ENCODE peak calls at places on chromosomes 6 and 20, in four cellular contexts. C, Z, M and X are unnamed samples. For H3K4me1, the result is how much of the 10 kb centered on the place peaks cover.

GRCh38 chr20:35820715-35821114 is 48.9 kb downstream of the PHF20 start:
- DNase-seq in C (no peak), Z (no peak), M (no peak), X (no peak)

GRCh38 chr6:170176621-170177382 is 114.1 kb downstream of the DLL1 start:
- DNase-seq in C (peak), Z (no peak), M (no peak), X (no peak)

GRCh38 chr6:1479095-1479494 is 89.7 kb downstream of the FOXF2 start:
- DNase-seq in C (no peak), Z (no peak), M (no peak), X (no peak)

GRCh38 chr20:59405226-59405815 is 104.9 kb downstream of the EDN3 start:
- DNase-seq in C (no peak), Z (no peak), M (no peak), X (no peak)

GRCh38 chr20:57361517-57361916 is 10.5 kb downstream of the RAE1 start:
- DNase-seq in C (no peak), Z (no peak), M (no peak), X (no peak)

GRCh38 chr20:45104786-45105185 is 3.9 kb upstream of the KCNS1 start:
- DNase-seq in C (no peak), Z (no peak), M (no peak), X (no peak)

GRCh38 chr20:61516398-61517208 is 264.5 kb downstream of the CDH4 start:
- DNase-seq in C (no peak), Z (no peak), M (no peak), X (no peak)

GRCh38 chr6:626236-626635 is 30.7 kb downstream of the HUS1B start:
- DNase-seq in C (no peak), Z (no peak), M (no peak), X (peak)

GRCh38 chr6:145815351-145815772 is 767 bp upstream of the FBXO30 start:
- DNase-seq in C (no peak), Z (no peak), M (no peak), X (no peak)

GRCh38 chr20:53652090-53652858 is 58.6 kb upstream of the ZNF217 start:
- DNase-seq in C (no peak), Z (no peak), M (no peak), X (no peak)
- H3K4me1 ChIP-seq in C (under half), Z (under half), M (under half), X (under half)

GRCh38 chr6:87151471-87151785 is 3.9 kb upstream of the ZNF292 start:
- DNase-seq in C (no peak), Z (no peak), M (no peak), X (no peak)
- H3K4me3 ChIP-seq in C (peak), Z (peak), M (peak), X (peak)

DNA sequence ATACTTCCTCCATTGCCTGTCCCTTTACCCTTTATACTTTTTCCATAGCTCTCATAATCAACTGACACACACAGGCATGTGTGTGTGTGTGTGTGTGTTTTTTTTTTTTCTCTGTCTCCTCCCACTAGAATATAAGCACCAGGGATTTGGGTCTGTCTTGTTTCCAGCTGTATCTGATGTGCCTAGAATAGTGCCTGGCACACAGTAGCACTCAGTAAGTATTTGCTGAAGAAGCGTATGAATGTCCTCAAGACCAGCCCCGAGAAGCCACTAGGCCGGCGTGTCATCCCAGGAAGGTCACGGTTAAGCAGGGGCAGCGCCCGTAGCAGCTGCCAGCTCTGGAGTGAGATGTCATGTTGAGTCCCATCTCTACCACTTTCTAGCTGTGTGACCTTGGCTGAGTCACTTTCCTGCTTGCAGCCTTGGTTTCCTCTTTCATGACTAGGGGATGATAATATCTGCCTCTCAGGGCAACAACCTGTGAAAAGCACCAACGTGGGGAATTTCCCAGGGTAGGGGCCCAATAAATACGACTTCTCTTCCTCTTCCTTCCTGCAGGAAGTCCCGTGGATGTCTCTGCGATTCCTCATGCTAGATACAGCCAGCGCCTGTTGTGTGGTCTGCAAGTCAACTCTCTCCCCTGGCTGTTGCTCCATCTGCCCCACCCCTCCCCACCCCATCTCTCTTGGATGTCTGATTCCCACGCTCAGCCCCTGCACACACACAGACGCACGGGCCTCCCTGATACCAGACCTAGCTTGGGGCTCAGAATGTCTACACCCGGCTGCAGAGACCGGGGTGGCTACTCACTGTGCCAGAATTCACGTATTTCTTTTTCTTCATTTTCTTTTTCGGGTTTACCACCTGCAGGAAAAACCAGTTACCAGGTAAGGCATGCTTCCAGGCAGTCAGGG is 58.1 kb downstream of the RAB44 start:
- DNase-seq in C (peak), Z (peak), M (no peak), X (peak)
- H3K4me1 ChIP-seq in C (under half), Z (half or more), M (under half), X (under half)

GRCh38 chr6:45589367-45589766 is 211.6 kb upstream of the SUPT3H start:
- DNase-seq in C (no peak), Z (no peak), M (no peak), X (no peak)
- H3K4me3 ChIP-seq in C (no peak), Z (no peak), M (no peak), X (no peak)

GRCh38 chr20:48015136-48015925 is 230.1 kb upstream of the SULF2 start:
- DNase-seq in C (no peak), Z (no peak), M (no peak), X (no peak)

GRCh38 chr20:48017992-48018391 is 232.7 kb upstream of the SULF2 start:
- DNase-seq in C (no peak), Z (no peak), M (no peak), X (no peak)

GRCh38 chr20:48015943-48016723 is 230.9 kb upstream of the SULF2 start:
- DNase-seq in C (no peak), Z (no peak), M (no peak), X (no peak)

GRCh38 chr20:48019496-48019895 is 234.2 kb upstream of the SULF2 start:
- DNase-seq in C (no peak), Z (no peak), M (no peak), X (no peak)

GRCh38 chr20:48017504-48017903 is 232.2 kb upstream of the SULF2 start:
- DNase-seq in C (no peak), Z (no peak), M (no peak), X (no peak)
- H3K4me1 ChIP-seq in C (under half), Z (under half), M (under half), X (under half)

DNA sequence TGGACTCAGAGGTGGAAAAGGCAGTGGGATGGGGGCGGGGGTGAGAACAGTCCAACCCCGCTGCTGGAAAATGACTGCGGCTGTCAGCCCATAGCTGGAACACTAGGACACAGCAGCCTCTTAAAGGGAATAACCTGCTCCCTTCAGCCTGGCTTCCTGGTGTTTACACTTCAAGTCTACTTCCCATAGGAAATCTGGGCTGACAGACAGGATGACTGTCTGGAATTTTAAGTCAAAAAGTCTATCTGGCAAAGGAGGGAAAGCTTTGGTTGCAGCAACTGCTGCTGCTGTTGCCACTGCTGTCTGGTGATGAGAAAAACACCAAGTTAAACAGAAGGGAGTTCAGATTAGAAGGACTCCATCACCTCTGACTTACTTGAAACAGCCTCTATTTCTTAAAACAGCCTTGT is 44.9 kb downstream of the TNFRSF21 start:
- DNase-seq in C (no peak), Z (no peak), M (no peak), X (no peak)
- H3K4me3 ChIP-seq in C (no peak), Z (no peak), M (no peak), X (no peak)

GRCh38 chr6:135105710-135106109 is 51.1 kb upstream of the HBS1L start:
- DNase-seq in C (no peak), Z (no peak), M (no peak), X (no peak)
- H3K4me1 ChIP-seq in C (under half), Z (under half), M (under half), X (under half)